ENCODE peak calls at places on chromosome 16, in eight cellular contexts. Z, N, R, L, J, G, S and A are unnamed samples.

GRCh38 chr16:4404247-4404966 is 12.0 kb downstream of the CORO7 start:
- DNase-seq in R (no peak), S (peak), N (peak), Z (no peak), G (peak), J (no peak), L (peak), A (no peak)

GRCh38 chr16:19884611-19885455 is at the start of gene GPRC5B:
- DNase-seq in G (peak), S (peak), Z (peak), R (peak), L (peak), J (peak), N (peak), A (peak)

GRCh38 chr16:49587511-49587910 is 213.9 kb downstream of the C16orf78 start:
- DNase-seq in N (no peak), Z (no peak), J (no peak), R (no peak), L (no peak), G (no peak), S (no peak), A (no peak)

GRCh38 chr16:64969221-64969620 is 152.6 kb downstream of the CDH11 start:
- DNase-seq in J (no peak), Z (no peak), R (no peak), N (peak), S (no peak), L (no peak), G (no peak), A (no peak)

GRCh38 chr16:47492428-47493357 is 31.6 kb downstream of the PHKB start:
- DNase-seq in R (no peak), S (peak), N (peak), J (peak), G (no peak), Z (peak), L (peak), A (no peak)

GRCh38 chr16:65429504-65430149 is 307.8 kb upstream of the CDH11 start:
- DNase-seq in Z (no peak), G (no peak), N (no peak), J (no peak), R (peak), S (no peak), L (no peak), A (no peak)

GRCh38 chr16:78563905-78564304 is 464.5 kb downstream of the WWOX start:
- DNase-seq in G (no peak), L (no peak), Z (no peak), J (no peak), R (no peak), N (no peak), S (no peak), A (no peak)

GRCh38 chr16:27328937-27329336 is 15.2 kb downstream of the IL4R start:
- DNase-seq in L (no peak), N (no peak), Z (no peak), R (no peak), S (no peak), J (no peak), G (no peak), A (no peak)

GRCh38 chr16:27402964-27403600 is 1.1 kb downstream of the IL21R start:
- DNase-seq in G (no peak), R (no peak), Z (peak), N (no peak), S (no peak), L (no peak), J (no peak), A (no peak)

GRCh38 chr16:69526831-69527655 is 38.7 kb upstream of the NFAT5 start:
- DNase-seq in Z (no peak), N (no peak), J (no peak), S (no peak), R (no peak), L (no peak), G (no peak), A (no peak)

GRCh38 chr16:77763994-77764393 is 24.4 kb upstream of the VAT1L start:
- DNase-seq in R (no peak), J (no peak), N (no peak), S (no peak), Z (no peak), L (no peak), G (no peak), A (no peak)

GRCh38 chr16:31215287-31216115 is 1.4 kb downstream of the PYDC1 start:
- DNase-seq in G (peak), N (peak), J (peak), S (peak), Z (no peak), R (peak), L (peak), A (no peak)

GRCh38 chr16:57637424-57637823 is 9.0 kb downstream of the ADGRG1 start:
- DNase-seq in R (peak), L (peak), G (no peak), J (no peak), N (no peak), S (no peak), Z (no peak), A (peak)
- H3K27ac ChIP-seq in R (peak), L (peak), G (no peak), J (peak), N (no peak), S (no peak), Z (no peak), A (peak)

DNA sequence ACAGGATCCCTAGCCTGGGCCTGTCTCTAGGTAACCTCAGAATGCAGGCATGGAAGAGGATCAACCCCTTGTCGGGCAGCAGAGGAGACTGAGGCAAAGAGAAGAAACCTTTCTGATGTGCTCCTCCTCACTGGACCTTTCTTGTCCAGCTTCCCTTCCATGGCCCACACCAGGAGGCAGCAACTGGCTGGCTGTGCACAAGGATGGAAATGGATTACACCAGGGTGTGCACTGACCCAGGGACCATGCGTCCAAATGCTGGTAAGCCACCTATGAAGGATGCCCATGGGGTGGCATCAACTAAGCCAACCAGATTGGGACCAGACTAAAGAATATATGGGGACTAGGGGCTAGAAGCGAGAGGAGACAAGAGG is 83.0 kb downstream of the N4BP1 start:
- DNase-seq in N (no peak), G (no peak), R (no peak), S (no peak), Z (no peak), L (no peak), J (no peak), A (no peak)
- H3K27ac ChIP-seq in N (no peak), G (no peak), R (no peak), S (no peak), Z (no peak), L (no peak), J (no peak), A (no peak)

GRCh38 chr16:85616608-85617311 is 3.6 kb downstream of the GSE1 start:
- DNase-seq in N (no peak), R (no peak), Z (no peak), G (no peak), S (peak), L (peak), J (peak), A (no peak)

GRCh38 chr16:85615852-85616607 is 2.9 kb downstream of the GSE1 start:
- DNase-seq in Z (peak), J (no peak), S (peak), L (peak), G (peak), N (peak), R (peak), A (peak)

GRCh38 chr16:85613609-85614337 is 651 bp downstream of the GSE1 start:
- DNase-seq in Z (no peak), G (peak), J (peak), S (peak), R (peak), N (peak), L (peak), A (no peak)

GRCh38 chr16:85614338-85615013 is 1.4 kb downstream of the GSE1 start:
- DNase-seq in N (no peak), J (no peak), S (no peak), L (no peak), G (peak), R (no peak), Z (no peak), A (no peak)

GRCh38 chr16:85615014-85615851 is 2.1 kb downstream of the GSE1 start:
- DNase-seq in S (peak), L (peak), N (no peak), Z (peak), R (peak), J (peak), G (peak), A (no peak)
- H3K27ac ChIP-seq in S (peak), L (peak), N (no peak), Z (peak), R (peak), J (peak), G (peak), A (no peak)

GRCh38 chr16:66849543-66849942 is 5.3 kb downstream of the CA7 start:
- DNase-seq in R (no peak), G (no peak), S (no peak), L (no peak), Z (no peak), N (no peak), J (no peak), A (no peak)
- H3K27ac ChIP-seq in R (no peak), G (no peak), S (no peak), L (no peak), Z (no peak), N (no peak), J (no peak), A (no peak)

DNA sequence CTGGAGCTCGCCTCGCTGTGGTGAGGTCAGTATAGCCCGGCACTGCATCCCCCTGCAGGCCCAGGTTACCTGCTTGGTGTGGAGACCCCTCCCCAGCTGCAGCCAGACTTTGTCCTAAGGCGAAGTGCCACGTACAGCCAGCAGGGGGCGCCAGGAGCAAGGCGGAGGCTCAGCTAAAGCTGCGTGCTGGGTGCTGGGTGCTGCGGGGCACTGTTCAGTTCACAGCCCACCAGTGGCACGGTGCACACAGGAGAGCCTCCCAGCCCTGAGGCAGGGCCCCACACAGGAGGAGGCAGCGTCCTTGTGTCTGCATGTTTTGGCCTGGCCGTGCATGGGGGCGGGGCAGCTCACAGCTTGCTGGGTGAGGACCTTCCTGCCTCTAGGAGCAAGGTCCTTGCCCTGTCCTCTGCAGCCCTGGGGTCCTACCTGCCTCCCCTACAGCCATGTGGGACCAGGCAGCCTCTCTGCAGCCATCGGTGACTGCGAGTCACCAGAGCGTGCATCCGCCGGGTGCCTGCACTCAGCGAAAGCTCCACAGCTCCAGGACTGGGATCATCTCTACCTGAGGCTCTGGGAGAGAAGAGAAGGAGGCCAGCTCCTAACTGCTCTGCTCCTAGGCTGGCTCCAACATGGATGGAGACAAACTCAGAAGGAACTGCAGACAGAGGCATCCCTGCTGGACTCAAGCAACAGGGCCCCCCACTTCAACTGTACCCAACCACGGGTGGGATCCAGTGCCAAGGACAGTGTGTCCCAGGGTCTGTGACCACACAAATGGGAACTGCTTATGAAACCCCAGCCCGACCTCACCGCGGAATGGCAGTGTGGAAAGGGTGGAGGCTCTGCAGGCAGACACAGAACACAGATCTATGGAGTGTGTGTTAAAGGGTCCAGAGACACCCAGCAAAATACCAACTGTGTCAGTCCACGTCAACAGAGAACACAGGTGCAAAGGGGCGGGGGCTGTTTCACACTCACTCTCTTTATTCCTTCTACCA is 19.0 kb downstream of the SLC7A5 start:
- DNase-seq in Z (peak), N (peak), L (peak), G (peak), S (peak), J (peak), R (no peak), A (no peak)
- H3K27ac ChIP-seq in Z (no peak), N (no peak), L (no peak), G (no peak), S (peak), J (no peak), R (no peak), A (peak)

GRCh38 chr16:81502396-81503060 is 57.9 kb downstream of the CMIP start:
- DNase-seq in N (no peak), J (no peak), R (no peak), L (no peak), G (no peak), S (no peak), Z (no peak), A (no peak)

GRCh38 chr16:81500833-81501521 is 56.4 kb downstream of the CMIP start:
- DNase-seq in G (no peak), S (peak), Z (no peak), L (no peak), R (peak), J (peak), N (no peak), A (no peak)

GRCh38 chr16:81509404-81509803 is 64.8 kb downstream of the CMIP start:
- DNase-seq in G (no peak), N (no peak), Z (no peak), L (no peak), J (no peak), S (no peak), R (no peak), A (no peak)

GRCh38 chr16:81510016-81510415 is 65.4 kb downstream of the CMIP start:
- DNase-seq in L (no peak), S (no peak), Z (no peak), N (no peak), J (no peak), G (no peak), R (no peak), A (no peak)

GRCh38 chr16:81505011-81505660 is 60.5 kb downstream of the CMIP start:
- DNase-seq in R (peak), N (no peak), L (no peak), J (no peak), Z (no peak), G (no peak), S (no peak), A (no peak)
- H3K27ac ChIP-seq in R (no peak), N (no peak), L (no peak), J (no peak), Z (no peak), G (peak), S (no peak), A (no peak)

DNA sequence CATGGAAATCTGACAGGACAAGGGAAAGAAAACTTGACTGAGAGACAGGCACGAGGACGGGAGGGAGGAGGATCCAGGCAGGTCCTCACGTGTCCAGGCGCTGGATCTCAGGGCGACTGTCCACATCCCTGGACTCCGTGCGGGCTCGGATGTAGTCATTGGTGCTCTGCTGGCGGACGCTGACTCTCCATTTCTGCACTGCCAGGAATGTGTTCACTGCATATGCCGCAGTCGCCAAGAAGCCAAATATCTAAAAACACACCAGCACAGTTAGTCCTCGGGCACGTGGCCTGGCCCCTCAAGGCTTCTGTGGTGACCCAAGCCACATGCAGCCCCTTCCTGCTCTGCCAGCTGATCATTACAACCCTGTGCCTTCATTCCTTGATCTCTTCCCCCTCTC is 17.5 kb downstream of the CMTM3 start:
- DNase-seq in L (no peak), Z (no peak), G (no peak), J (no peak), N (no peak), S (no peak), R (peak), A (no peak)
- H3K27ac ChIP-seq in L (no peak), Z (no peak), G (peak), J (no peak), N (no peak), S (no peak), R (peak), A (no peak)

GRCh38 chr16:67645397-67646121 is 615 bp downstream of the CARMIL2 start:
- DNase-seq in J (no peak), N (no peak), L (no peak), Z (no peak), S (no peak), R (no peak), G (no peak), A (no peak)
- H3K27ac ChIP-seq in J (no peak), N (no peak), L (no peak), Z (peak), S (no peak), R (no peak), G (no peak), A (no peak)